ENCODE peak calls at places on chromosomes 7 and 10, in six cellular contexts. J is NCI-H1105 treated with DMSO at 0.1 percent for 48 hours; O is hippocampal formation; W is kidney tubule cell; H is SW 1271; Y is naive thymus-derived CD4-positive, alpha-beta T cell. E is an unnamed sample.

GRCh38 chr7:93890464-93891068 is at the start of gene TFPI2:
- DNase-seq in J (no peak), O (no peak), W (peak), H (no peak), Y (peak), E (no peak)

GRCh38 chr7:54712777-54713176 is 46.2 kb downstream of the SEC61G start:
- DNase-seq in J (no peak), O (no peak), W (no peak), H (no peak), Y (no peak), E (no peak)

GRCh38 chr7:98286093-98286525 is 4.6 kb downstream of the BRI3 start:
- DNase-seq in J (no peak), O (no peak), W (peak), H (peak), Y (no peak), E (peak)

GRCh38 chr10:14507156-14507555 is 176.4 kb upstream of the FRMD4A start:
- DNase-seq in J (peak), O (no peak), W (peak), H (no peak), Y (no peak), E (no peak)

GRCh38 chr10:79275431-79275851 is 71.8 kb upstream of the PPIF start:
- DNase-seq in J (no peak), O (peak), W (no peak), H (no peak), Y (no peak), E (no peak)

GRCh38 chr10:21649441-21649872 is 115.4 kb downstream of the MLLT10 start:
- DNase-seq in J (no peak), O (no peak), W (peak), H (no peak), Y (no peak), E (no peak)

GRCh38 chr10:95845411-95845810 is 62.4 kb upstream of the CC2D2B start:
- DNase-seq in J (no peak), O (no peak), W (no peak), H (no peak), Y (no peak), E (no peak)

GRCh38 chr7:65269150-65269856 is 104.4 kb upstream of the ZNF92 start:
- DNase-seq in J (peak), O (no peak), W (peak), H (peak), Y (peak), E (no peak)

GRCh38 chr10:36556468-36556867 is 568.9 kb upstream of the ANKRD30A start:
- DNase-seq in J (no peak), O (no peak), W (peak), H (no peak), Y (no peak), E (no peak)

GRCh38 chr10:112225771-112226438 is 42.3 kb upstream of the GPAM start:
- DNase-seq in J (no peak), O (no peak), W (no peak), H (no peak), Y (no peak), E (peak)

GRCh38 chr7:132526111-132526741 is 50.0 kb downstream of the PLXNA4 start:
- DNase-seq in J (no peak), O (no peak), W (no peak), H (no peak), Y (no peak), E (no peak)

GRCh38 chr7:151429555-151430331 is 10.2 kb downstream of the CRYGN start:
- DNase-seq in J (no peak), O (no peak), W (no peak), H (no peak), Y (peak), E (no peak)

GRCh38 chr7:115004121-115004520 is 82.2 kb downstream of the MDFIC start:
- DNase-seq in J (no peak), O (no peak), W (peak), H (no peak), Y (no peak), E (no peak)

GRCh38 chr7:64528770-64529169 is 34.1 kb downstream of the ZNF680 start:
- DNase-seq in J (no peak), O (no peak), W (no peak), H (no peak), Y (no peak), E (no peak)

GRCh38 chr7:1123721-1124120 is 35.8 kb downstream of the GPER1 start:
- DNase-seq in J (no peak), O (peak), W (peak), H (no peak), Y (no peak), E (peak)

GRCh38 chr7:158078161-158078910 is 509.3 kb downstream of the PTPRN2 start:
- DNase-seq in J (peak), O (no peak), W (no peak), H (no peak), Y (no peak), E (no peak)

GRCh38 chr10:126321455-126321854 is 66.8 kb downstream of the ADAM12 start:
- DNase-seq in J (no peak), O (no peak), W (no peak), H (no peak), Y (no peak), E (no peak)

GRCh38 chr10:3755440-3756359 is 29.3 kb downstream of the KLF6 start:
- DNase-seq in J (no peak), O (no peak), W (peak), H (no peak), Y (no peak), E (no peak)

GRCh38 chr7:16532272-16532671 is 5.6 kb downstream of the LRRC72 start:
- DNase-seq in J (no peak), O (no peak), W (no peak), H (no peak), Y (no peak), E (no peak)

GRCh38 chr10:12906051-12906541 is 95.4 kb downstream of the CCDC3 start:
- DNase-seq in J (no peak), O (no peak), W (no peak), H (no peak), Y (no peak), E (no peak)

E was measured in right lobe of liver.